ENCODE peak calls at places on chromosomes 12 and 14, in eight cellular contexts. K is Kasumi-1; Y is colonic mucosa; J is A549; N is T-helper 1 cell; V is endothelial cell of umbilical vein; R is Caki2; S is activated T-helper 9 cell treated with anti-CD3 and anti-CD28 coated beads, Interleukin-2, amount 50 U/mL, for 16 hours. L is an unnamed sample.

GRCh38 chr12:57844725-57845477 is 1.6 kb downstream of the CTDSP2 start:
- DNase-seq in K (no peak), R (peak), V (no peak), S (no peak), Y (peak), N (no peak), J (peak), L (peak)

GRCh38 chr12:125143491-125143890 is 78.3 kb downstream of the AACS start:
- DNase-seq in J (no peak), K (no peak), N (no peak), S (no peak), R (no peak), V (peak), Y (peak), L (no peak)

GRCh38 chr12:61009167-61009566 is 1251.0 kb upstream of the USP15 start:
- DNase-seq in N (no peak), R (no peak), K (no peak), S (no peak), Y (no peak), J (no peak), V (no peak), L (no peak)

GRCh38 chr14:71758198-71758955 is 173.9 kb upstream of the RGS6 start:
- DNase-seq in S (no peak), R (no peak), N (no peak), Y (no peak), V (no peak), J (no peak), K (no peak), L (peak)

GRCh38 chr12:124487834-124488165 is 79.6 kb downstream of the NCOR2 start:
- DNase-seq in N (no peak), V (no peak), Y (no peak), S (no peak), R (no peak), K (no peak), J (no peak), L (no peak)

GRCh38 chr12:79127268-79127895 is 262.8 kb downstream of the SYT1 start:
- DNase-seq in N (no peak), Y (no peak), J (no peak), V (peak), S (no peak), R (peak), K (peak), L (no peak)

GRCh38 chr14:93996130-93996695 is 888 bp upstream of the CCDC197 start:
- DNase-seq in K (no peak), N (no peak), Y (no peak), S (no peak), J (no peak), V (no peak), R (no peak), L (no peak)

GRCh38 chr14:82182646-82183045 is 649.0 kb upstream of the SEL1L start:
- DNase-seq in V (no peak), Y (no peak), N (no peak), K (no peak), S (no peak), J (no peak), R (no peak), L (no peak)

GRCh38 chr14:23181946-23182345 is 1.5 kb downstream of the SLC7A8 start:
- DNase-seq in S (no peak), Y (no peak), K (no peak), N (no peak), J (no peak), R (no peak), V (no peak), L (no peak)

GRCh38 chr14:78848234-78848820 is 678.2 kb downstream of the NRXN3 start:
- DNase-seq in N (no peak), S (no peak), V (peak), R (peak), K (peak), Y (peak), J (peak), L (peak)

GRCh38 chr12:53174881-53175491 is 5.5 kb upstream of the ZNF740 start:
- DNase-seq in K (peak), S (no peak), N (no peak), Y (peak), R (peak), V (peak), J (peak), L (no peak)

GRCh38 chr12:78376257-78376656 is 488.3 kb upstream of the SYT1 start:
- DNase-seq in K (no peak), V (no peak), Y (no peak), N (no peak), R (no peak), J (no peak), S (no peak), L (no peak)

GRCh38 chr14:73913256-73913655 is 26.6 kb downstream of the ZNF410 start:
- DNase-seq in J (no peak), V (no peak), Y (no peak), K (no peak), N (no peak), R (no peak), S (no peak), L (no peak)

GRCh38 chr12:40152783-40153383 is 47.0 kb upstream of the SLC2A13 start:
- DNase-seq in Y (peak), J (no peak), V (peak), K (peak), N (peak), S (peak), R (peak), L (no peak)

GRCh38 chr14:88411039-88411438 is 25.6 kb downstream of the SPATA7 start:
- DNase-seq in Y (no peak), K (no peak), R (no peak), J (no peak), S (no peak), V (no peak), N (no peak), L (no peak)

GRCh38 chr14:77208266-77208978 is 26.8 kb downstream of the TMEM63C start:
- DNase-seq in N (peak), R (peak), S (peak), K (peak), J (peak), Y (peak), V (peak), L (peak)

GRCh38 chr12:96889273-96889933 is 17.7 kb upstream of the NEDD1 start:
- DNase-seq in R (peak), S (no peak), V (peak), J (peak), K (no peak), N (no peak), Y (no peak), L (no peak)

L was measured in GM12891.